ENCODE peak calls at places on chromosome 17, in six cellular contexts. H is uterus; F is gastrocnemius medialis; Z is AG10803; Y is sigmoid colon; E is CD4-positive, alpha-beta T cell. D is an unnamed sample.

GRCh38 chr17:1746975-1747543 is 4.4 kb downstream of the SERPINF2 start:
- DNase-seq in H (peak), F (no peak), Z (no peak), Y (no peak), E (no peak), D (peak)

GRCh38 chr17:61678339-61678738 is 87.3 kb upstream of the NACA2 start:
- DNase-seq in H (no peak), F (no peak), Z (no peak), Y (no peak), E (no peak), D (no peak)

GRCh38 chr17:80761421-80761871 is 216.8 kb downstream of the RPTOR start:
- DNase-seq in H (no peak), F (no peak), Z (peak), Y (peak), E (peak), D (peak)

GRCh38 chr17:69373069-69373468 is 41.4 kb upstream of the MAP2K6 start:
- DNase-seq in H (no peak), F (no peak), Z (no peak), Y (no peak), E (no peak), D (no peak)

GRCh38 chr17:164536-165235 is 16.8 kb downstream of the DOC2B start:
- DNase-seq in H (no peak), F (no peak), Z (peak), Y (no peak), E (no peak), D (peak)

GRCh38 chr17:55356440-55357328 is 65.0 kb downstream of the MMD start:
- DNase-seq in H (peak), F (peak), Z (peak), Y (peak), E (peak), D (peak)

GRCh38 chr17:46108120-46108519 is 85.1 kb downstream of the KANSL1 start:
- DNase-seq in H (no peak), F (no peak), Z (no peak), Y (no peak), E (no peak), D (no peak)

GRCh38 chr17:79303641-79304205 is 229.1 kb downstream of the ENGASE start:
- DNase-seq in H (no peak), F (no peak), Z (no peak), Y (no peak), E (no peak), D (no peak)

GRCh38 chr17:46771601-46772012 is 46.9 kb downstream of the WNT3 start:
- DNase-seq in H (no peak), F (no peak), Z (peak), Y (no peak), E (no peak), D (no peak)

GRCh38 chr17:55334285-55334684 is 69.5 kb downstream of the HLF start:
- DNase-seq in H (no peak), F (no peak), Z (peak), Y (no peak), E (no peak), D (peak)

GRCh38 chr17:247767-248166 is 66.3 kb upstream of the DOC2B start:
- DNase-seq in H (peak), F (no peak), Z (no peak), Y (peak), E (no peak), D (no peak)

GRCh38 chr17:2125013-2125535 is 70.2 kb downstream of the HIC1 start:
- DNase-seq in H (no peak), F (no peak), Z (peak), Y (no peak), E (no peak), D (no peak)

GRCh38 chr17:37792787-37793186 is 47.9 kb upstream of the HNF1B start:
- DNase-seq in H (no peak), F (no peak), Z (peak), Y (no peak), E (no peak), D (peak)

GRCh38 chr17:692116-692515 is 22.5 kb downstream of the VPS53 start:
- DNase-seq in H (no peak), F (no peak), Z (peak), Y (no peak), E (no peak), D (peak)

GRCh38 chr17:39639043-39639442 is 2.1 kb downstream of the STARD3 start:
- DNase-seq in H (no peak), F (no peak), Z (no peak), Y (no peak), E (no peak), D (no peak)

GRCh38 chr17:74179576-74179975 is 23.9 kb upstream of the RPL38 start:
- DNase-seq in H (no peak), F (no peak), Z (no peak), Y (no peak), E (no peak), D (no peak)

GRCh38 chr17:41071606-41072375 is 6.1 kb upstream of the KRTAP2-4 start:
- DNase-seq in H (no peak), F (no peak), Z (no peak), Y (no peak), E (no peak), D (no peak)

GRCh38 chr17:4174556-4174955 is 31.6 kb downstream of the CYB5D2 start:
- DNase-seq in H (no peak), F (no peak), Z (no peak), Y (no peak), E (no peak), D (no peak)

GRCh38 chr17:81074875-81075274 is 39.9 kb downstream of the BAIAP2 start:
- DNase-seq in H (no peak), F (no peak), Z (peak), Y (no peak), E (no peak), D (no peak)

GRCh38 chr17:74520790-74521480 is 10.3 kb downstream of the CD300LB start:
- DNase-seq in H (no peak), F (no peak), Z (no peak), Y (no peak), E (no peak), D (peak)

GRCh38 chr17:79242873-79243602 is 168.4 kb downstream of the ENGASE start:
- DNase-seq in H (no peak), F (no peak), Z (no peak), Y (no peak), E (no peak), D (no peak)

GRCh38 chr17:66492500-66493123 is 190.2 kb downstream of the PRKCA start:
- DNase-seq in H (no peak), F (no peak), Z (no peak), Y (no peak), E (no peak), D (peak)

GRCh38 chr17:49819651-49820050 is 28.2 kb downstream of the TAC4 start:
- DNase-seq in H (no peak), F (no peak), Z (no peak), Y (no peak), E (no peak), D (no peak)

GRCh38 chr17:1322014-1322428 is 42.6 kb downstream of the TRARG1 start:
- DNase-seq in H (no peak), F (no peak), Z (no peak), Y (no peak), E (no peak), D (no peak)

GRCh38 chr17:62906881-62907280 is 59.2 kb upstream of the TANC2 start:
- DNase-seq in H (no peak), F (no peak), Z (no peak), Y (no peak), E (no peak), D (no peak)

GRCh38 chr17:59620518-59621259 is 994 bp downstream of the CLTC start:
- DNase-seq in H (peak), F (peak), Z (peak), Y (peak), E (no peak), D (no peak)

GRCh38 chr17:69567130-69567529 is 152.6 kb downstream of the MAP2K6 start:
- DNase-seq in H (no peak), F (no peak), Z (peak), Y (no peak), E (no peak), D (no peak)

GRCh38 chr17:39196191-39196819 is 1.2 kb downstream of the CACNB1 start:
- DNase-seq in H (no peak), F (peak), Z (peak), Y (no peak), E (no peak), D (no peak)

GRCh38 chr17:34899892-34900291 is 61.4 kb downstream of the CCT6B start:
- DNase-seq in H (no peak), F (no peak), Z (no peak), Y (no peak), E (no peak), D (no peak)

GRCh38 chr17:2990396-2990795 is 73.0 kb downstream of the OR1D5 start:
- DNase-seq in H (no peak), F (no peak), Z (no peak), Y (peak), E (no peak), D (no peak)

GRCh38 chr17:45686250-45686649 is 97.9 kb upstream of the CRHR1 start:
- DNase-seq in H (no peak), F (no peak), Z (no peak), Y (peak), E (no peak), D (no peak)

GRCh38 chr17:80474231-80474932 is 2.0 kb downstream of the NPTX1 start:
- DNase-seq in H (no peak), F (no peak), Z (peak), Y (peak), E (no peak), D (peak)

GRCh38 chr17:17783825-17784598 is 52.8 kb downstream of the SREBF1 start:
- DNase-seq in H (peak), F (no peak), Z (peak), Y (no peak), E (no peak), D (peak)

GRCh38 chr17:81490599-81490992 is 22.0 kb downstream of the ACTG1 start:
- DNase-seq in H (no peak), F (no peak), Z (no peak), Y (no peak), E (no peak), D (no peak)

GRCh38 chr17:28747046-28747691 is 3.4 kb downstream of the TRAF4 start:
- DNase-seq in H (no peak), F (no peak), Z (no peak), Y (no peak), E (no peak), D (no peak)
- TF ChIP-seq CTCF in H (no peak), F (no peak), Z (no peak), Y (no peak), E (no peak), D (no peak)

GRCh38 chr17:76034433-76035185 is 7.5 kb upstream of the EVPL start:
- DNase-seq in H (no peak), F (no peak), Z (no peak), Y (no peak), E (no peak), D (no peak)

GRCh38 chr17:76032780-76033108 is 5.6 kb upstream of the EVPL start:
- DNase-seq in H (no peak), F (no peak), Z (no peak), Y (no peak), E (no peak), D (no peak)

GRCh38 chr17:76036497-76037380 is 9.6 kb upstream of the EVPL start:
- DNase-seq in H (no peak), F (no peak), Z (no peak), Y (peak), E (no peak), D (no peak)

GRCh38 chr17:76033139-76033538 is 6.0 kb upstream of the EVPL start:
- DNase-seq in H (no peak), F (no peak), Z (no peak), Y (no peak), E (no peak), D (no peak)

DNA sequence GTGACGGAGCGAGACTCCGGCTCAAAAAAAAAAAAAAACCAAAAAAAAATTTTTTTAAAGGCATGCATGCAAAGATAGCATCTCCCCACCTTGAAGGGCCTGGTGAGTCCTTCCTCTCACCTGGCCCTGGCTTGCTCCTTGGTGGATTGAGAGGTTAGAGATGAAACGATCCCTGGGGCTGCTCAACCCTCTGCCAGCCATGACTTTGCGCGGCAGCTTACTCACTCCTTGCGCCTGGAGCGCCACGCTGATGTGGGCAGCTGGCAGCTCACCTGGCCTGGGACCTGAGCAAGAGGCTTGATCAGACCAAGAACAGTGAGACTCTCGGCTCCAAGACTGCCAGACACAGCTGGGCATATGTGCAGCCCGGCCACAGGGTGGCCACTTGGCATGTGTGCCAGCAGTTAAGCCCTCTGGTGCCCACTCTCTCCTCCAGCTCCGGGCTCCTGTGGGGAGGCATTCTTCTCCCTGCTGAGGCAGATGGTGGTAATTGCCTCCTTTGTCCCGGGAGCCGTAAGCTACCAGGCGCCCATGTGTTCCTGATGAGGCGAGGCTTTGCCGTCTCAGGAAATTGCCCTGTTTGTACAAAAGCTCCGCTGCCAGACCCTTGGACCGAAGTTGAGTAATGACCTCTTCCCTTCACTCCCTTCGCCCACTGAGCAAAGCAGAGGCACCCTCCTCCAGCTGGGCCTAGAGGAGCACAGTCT is 5.1 kb upstream of the EVPL start:
- DNase-seq in H (no peak), F (no peak), Z (no peak), Y (no peak), E (no peak), D (no peak)
- TF ChIP-seq CTCF in H (no peak), F (no peak), Z (no peak), Y (peak), E (no peak), D (no peak)

GRCh38 chr17:77375526-77375916 is 234.8 kb downstream of the SEC14L1 start:
- DNase-seq in H (no peak), F (no peak), Z (no peak), Y (peak), E (no peak), D (no peak)

GRCh38 chr17:77372444-77373297 is 231.9 kb downstream of the SEC14L1 start:
- DNase-seq in H (peak), F (peak), Z (peak), Y (peak), E (peak), D (peak)

GRCh38 chr17:77375108-77375507 is 234.3 kb downstream of the SEC14L1 start:
- DNase-seq in H (peak), F (no peak), Z (no peak), Y (peak), E (no peak), D (no peak)

GRCh38 chr17:77373298-77374169 is 232.8 kb downstream of the SEC14L1 start:
- DNase-seq in H (peak), F (no peak), Z (no peak), Y (peak), E (no peak), D (no peak)

DNA sequence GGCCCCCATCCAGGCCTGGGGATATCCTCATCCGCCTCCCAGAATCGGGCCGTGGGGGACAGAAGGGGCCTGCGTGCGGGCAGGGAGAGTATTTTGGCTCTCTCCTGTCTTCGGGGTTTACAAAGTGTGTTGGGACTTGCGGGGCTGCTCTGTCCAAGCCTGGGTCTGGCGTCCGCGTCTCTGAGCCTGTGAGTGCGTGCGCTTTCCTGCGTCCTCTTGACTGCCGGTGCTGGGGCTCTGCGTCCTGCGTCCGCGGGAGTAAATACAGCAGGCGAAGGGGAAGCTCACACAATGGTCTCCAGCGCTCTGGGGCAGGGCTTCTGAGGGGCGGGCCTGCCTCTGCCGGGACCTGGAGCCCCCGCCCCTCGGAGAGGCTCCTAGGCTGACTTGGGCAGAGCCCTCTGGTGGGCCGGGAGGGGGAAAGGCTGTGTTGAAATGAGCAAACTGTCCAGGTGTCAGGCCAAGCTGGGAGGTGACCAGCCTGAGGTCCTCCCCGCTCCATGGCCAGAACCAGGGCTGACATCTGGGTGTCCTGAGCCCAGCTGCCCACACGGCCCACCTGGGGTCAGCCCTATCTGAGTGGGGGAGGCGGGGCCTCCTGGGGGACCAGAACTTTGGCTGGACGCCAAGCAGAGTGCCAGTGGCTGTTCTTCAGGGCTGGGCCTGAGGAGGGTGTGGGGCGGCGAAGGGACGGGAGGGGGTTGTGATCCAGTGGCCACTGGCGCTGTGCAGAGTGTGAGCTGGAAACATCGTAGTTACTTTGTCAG is 233.6 kb downstream of the SEC14L1 start:
- DNase-seq in H (peak), F (peak), Z (peak), Y (peak), E (peak), D (peak)
- TF ChIP-seq CTCF in H (peak), F (no peak), Z (peak), Y (peak), E (peak), D (peak)

GRCh38 chr17:42388381-42389134 is at the start of gene STAT3:
- DNase-seq in H (peak), F (peak), Z (peak), Y (peak), E (peak), D (peak)
- TF ChIP-seq CTCF in H (no peak), F (peak), Z (no peak), Y (no peak), E (no peak), D (no peak)

DNA sequence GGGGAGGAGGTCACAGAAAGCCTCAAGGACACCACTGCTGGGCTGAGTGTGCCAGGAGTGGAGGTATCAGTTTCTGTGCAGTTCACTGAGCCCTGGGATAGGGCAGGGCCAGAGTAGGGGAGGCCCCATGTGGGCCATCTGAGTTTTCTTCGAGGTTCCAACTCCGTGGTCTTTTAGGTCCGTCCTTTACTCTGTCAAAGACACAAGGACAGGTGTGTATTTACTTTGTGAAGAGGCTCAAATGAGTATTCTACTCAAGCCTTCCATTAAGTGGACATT is 59.5 kb downstream of the USP22 start:
- DNase-seq in H (no peak), F (no peak), Z (no peak), Y (no peak), E (no peak), D (no peak)
- TF ChIP-seq CTCF in H (no peak), F (no peak), Z (no peak), Y (no peak), E (no peak), D (no peak)

D was measured in fibroblast of mammary gland.